ENCODE peak calls at places on chromosomes 16 and 17, in eight cellular contexts. One of them, this sample, is unnamed. For H3K4me1, the result is how much of the 10 kb centered on the place peaks cover.

GRCh38 chr17:18318122-18318521 is 3.0 kb downstream of the SMCR8 start:
- DNase-seq in colonic mucosa: no peak
- DNase-seq in fibroblast of lung: no peak
- DNase-seq in breast epithelium: no peak
- DNase-seq in OCI-LY7: no peak
- DNase-seq in K562: no peak
- DNase-seq in H1: no peak
- DNase-seq in HCT116: no peak
- DNase-seq in this sample: no peak

GRCh38 chr17:54455251-54455868 is 445.3 kb upstream of the TOM1L1 start:
- DNase-seq in HCT116: no peak
- DNase-seq in breast epithelium: no peak
- DNase-seq in fibroblast of lung: no peak
- DNase-seq in OCI-LY7: peak
- DNase-seq in H1: no peak
- DNase-seq in K562: no peak
- DNase-seq in colonic mucosa: no peak
- DNase-seq in this sample: no peak

GRCh38 chr16:74813109-74813641 is 38.6 kb upstream of the FA2H start:
- DNase-seq in K562: peak
- DNase-seq in OCI-LY7: peak
- DNase-seq in fibroblast of lung: peak
- DNase-seq in breast epithelium: peak
- DNase-seq in HCT116: peak
- DNase-seq in colonic mucosa: peak
- DNase-seq in H1: peak
- DNase-seq in this sample: peak

GRCh38 chr17:81966343-81967243 is 5.6 kb upstream of the NOTUM start:
- DNase-seq in K562: no peak
- DNase-seq in breast epithelium: no peak
- DNase-seq in H1: no peak
- DNase-seq in HCT116: no peak
- DNase-seq in colonic mucosa: peak
- DNase-seq in OCI-LY7: peak
- DNase-seq in fibroblast of lung: no peak
- DNase-seq in this sample: no peak

GRCh38 chr17:78252111-78252634 is 20.7 kb downstream of the TMEM235 start:
- DNase-seq in breast epithelium: no peak
- DNase-seq in K562: no peak
- DNase-seq in OCI-LY7: peak
- DNase-seq in fibroblast of lung: no peak
- DNase-seq in colonic mucosa: peak
- DNase-seq in H1: no peak
- DNase-seq in HCT116: no peak
- DNase-seq in this sample: no peak

GRCh38 chr17:36675250-36675649 is 73.9 kb downstream of the MRM1 start:
- DNase-seq in fibroblast of lung: no peak
- DNase-seq in H1: no peak
- DNase-seq in breast epithelium: no peak
- DNase-seq in K562: no peak
- DNase-seq in colonic mucosa: no peak
- DNase-seq in OCI-LY7: no peak
- DNase-seq in HCT116: no peak
- DNase-seq in this sample: no peak

GRCh38 chr17:61335845-61336655 is 63.6 kb upstream of the TBX2 start:
- DNase-seq in OCI-LY7: no peak
- DNase-seq in H1: no peak
- DNase-seq in HCT116: no peak
- DNase-seq in fibroblast of lung: peak
- DNase-seq in K562: no peak
- DNase-seq in breast epithelium: no peak
- DNase-seq in colonic mucosa: peak
- DNase-seq in this sample: no peak

GRCh38 chr17:40157972-40158371 is 17.6 kb downstream of the CASC3 start:
- DNase-seq in HCT116: no peak
- DNase-seq in breast epithelium: no peak
- DNase-seq in colonic mucosa: no peak
- DNase-seq in OCI-LY7: no peak
- DNase-seq in H1: no peak
- DNase-seq in K562: no peak
- DNase-seq in fibroblast of lung: no peak
- DNase-seq in this sample: no peak

GRCh38 chr17:39507511-39507910 is 46.2 kb downstream of the CDK12 start:
- DNase-seq in colonic mucosa: no peak
- DNase-seq in K562: no peak
- DNase-seq in breast epithelium: no peak
- DNase-seq in HCT116: no peak
- DNase-seq in fibroblast of lung: no peak
- DNase-seq in H1: no peak
- DNase-seq in OCI-LY7: no peak
- DNase-seq in this sample: no peak

GRCh38 chr16:732936-733335 is 6.0 kb downstream of the HAGHL start:
- DNase-seq in colonic mucosa: no peak
- DNase-seq in fibroblast of lung: peak
- DNase-seq in H1: no peak
- DNase-seq in K562: no peak
- DNase-seq in breast epithelium: no peak
- DNase-seq in HCT116: no peak
- DNase-seq in OCI-LY7: no peak
- DNase-seq in this sample: no peak
- TF ChIP-seq CTCF in colonic mucosa: no peak
- TF ChIP-seq CTCF in fibroblast of lung: no peak
- TF ChIP-seq CTCF in H1: peak
- TF ChIP-seq CTCF in K562: peak
- TF ChIP-seq CTCF in breast epithelium: no peak
- TF ChIP-seq CTCF in HCT116: peak
- TF ChIP-seq CTCF in OCI-LY7: peak
- TF ChIP-seq CTCF in this sample: no peak

DNA sequence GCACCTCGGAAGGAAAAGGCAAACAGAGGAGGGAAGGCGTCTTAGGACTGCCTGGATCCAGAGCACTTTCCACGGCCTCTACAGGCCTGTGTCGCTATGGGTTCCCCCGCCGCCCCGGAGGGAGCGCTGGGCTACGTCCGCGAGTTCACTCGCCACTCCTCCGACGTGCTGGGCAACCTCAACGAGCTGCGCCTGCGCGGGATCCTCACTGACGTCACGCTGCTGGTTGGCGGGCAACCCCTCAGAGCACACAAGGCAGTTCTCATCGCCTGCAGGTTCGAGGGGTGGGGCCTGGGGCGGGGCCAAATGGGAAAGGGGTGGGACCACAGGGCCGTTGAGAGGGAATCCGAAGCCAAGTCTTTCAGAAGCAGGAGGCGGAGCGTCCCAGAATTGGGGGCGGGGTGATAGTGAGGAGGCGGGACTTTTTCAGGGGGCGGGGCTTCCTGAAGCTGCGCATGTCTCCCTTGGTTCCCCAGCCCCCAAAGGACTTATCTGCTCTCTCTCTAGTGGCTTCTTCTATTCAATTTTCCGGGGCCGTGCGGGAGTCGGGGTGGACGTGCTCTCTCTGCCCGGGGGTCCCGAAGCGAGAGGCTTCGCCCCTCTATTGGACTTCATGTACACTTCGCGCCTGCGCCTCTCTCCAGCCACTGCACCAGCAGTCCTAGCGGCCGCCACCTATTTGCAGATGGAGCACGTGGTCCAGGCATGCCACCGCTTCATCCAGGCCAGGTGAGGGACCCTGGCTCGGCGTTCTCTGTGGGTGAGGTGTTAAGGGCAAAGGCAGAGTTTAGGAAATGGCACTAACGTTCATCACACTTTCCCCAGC is 939 bp downstream of the BCL6B start:
- DNase-seq in breast epithelium: peak
- DNase-seq in colonic mucosa: peak
- DNase-seq in HCT116: peak
- DNase-seq in K562: peak
- DNase-seq in OCI-LY7: peak
- DNase-seq in H1: peak
- DNase-seq in fibroblast of lung: peak
- DNase-seq in this sample: peak
- H3K4me3 ChIP-seq in breast epithelium: peak
- H3K4me3 ChIP-seq in colonic mucosa: peak
- H3K4me3 ChIP-seq in HCT116: peak
- H3K4me3 ChIP-seq in K562: peak
- H3K4me3 ChIP-seq in OCI-LY7: no peak
- H3K4me3 ChIP-seq in H1: peak
- H3K4me3 ChIP-seq in fibroblast of lung: peak
- H3K4me3 ChIP-seq in this sample: no peak

GRCh38 chr17:75341784-75342183 is 52.6 kb upstream of the SLC25A19 start:
- DNase-seq in K562: no peak
- DNase-seq in HCT116: no peak
- DNase-seq in breast epithelium: no peak
- DNase-seq in fibroblast of lung: no peak
- DNase-seq in H1: no peak
- DNase-seq in colonic mucosa: no peak
- DNase-seq in OCI-LY7: no peak
- DNase-seq in this sample: no peak
- H3K4me1 ChIP-seq in K562: half or more
- H3K4me1 ChIP-seq in HCT116: under half
- H3K4me1 ChIP-seq in breast epithelium: under half
- H3K4me1 ChIP-seq in fibroblast of lung: under half
- H3K4me1 ChIP-seq in H1: under half
- H3K4me1 ChIP-seq in colonic mucosa: under half
- H3K4me1 ChIP-seq in OCI-LY7: half or more
- H3K4me1 ChIP-seq in this sample: under half

DNA sequence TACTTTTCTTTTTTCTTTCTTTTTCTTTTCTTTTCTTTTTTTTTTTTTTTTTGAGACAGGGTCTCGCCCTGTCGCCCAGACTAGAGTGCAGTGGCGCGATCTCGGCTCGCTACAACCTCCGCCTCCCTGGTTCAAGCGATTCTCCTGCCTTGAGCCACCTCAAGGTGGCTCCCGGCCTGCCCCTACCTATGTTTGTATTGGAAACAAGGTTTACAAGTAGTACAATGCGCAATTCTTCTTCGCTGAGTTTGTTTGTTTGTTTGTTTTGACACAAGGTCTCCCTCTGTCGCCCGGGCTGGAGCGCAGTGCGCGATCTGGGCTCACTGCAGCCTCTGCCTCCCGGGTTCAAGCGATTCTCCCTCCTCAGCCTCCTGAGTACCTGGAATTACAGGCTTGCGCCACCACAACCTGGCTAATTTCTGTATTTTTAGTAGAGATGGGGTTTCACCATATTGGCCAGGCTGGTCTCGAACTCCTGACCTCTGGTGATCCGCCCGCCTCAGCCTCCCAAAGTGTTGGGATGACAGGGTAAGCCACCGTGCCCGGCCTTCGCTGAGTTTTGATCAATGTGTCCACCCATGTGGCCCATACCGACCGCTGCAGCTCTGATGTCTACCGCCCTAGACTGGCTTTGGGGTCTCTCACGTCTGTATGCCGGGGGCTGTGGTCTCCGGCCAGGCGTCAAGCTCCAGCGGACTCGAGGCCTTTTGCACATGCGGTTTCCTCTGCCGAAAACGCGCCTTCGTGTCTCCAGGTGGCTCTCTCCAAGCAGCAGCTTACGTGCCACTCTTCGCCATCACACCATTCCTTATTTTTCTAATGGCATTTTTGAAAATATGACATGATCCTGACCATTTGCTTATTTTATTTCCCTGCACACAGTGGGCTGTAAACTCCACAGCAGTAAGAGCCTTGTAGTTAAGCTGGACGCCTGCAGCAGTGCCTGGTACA is 1.1 kb upstream of the YBX2 start:
- DNase-seq in H1: no peak
- DNase-seq in fibroblast of lung: no peak
- DNase-seq in HCT116: no peak
- DNase-seq in K562: no peak
- DNase-seq in breast epithelium: no peak
- DNase-seq in colonic mucosa: peak
- DNase-seq in OCI-LY7: peak
- DNase-seq in this sample: no peak
- TF ChIP-seq CTCF in H1: no peak
- TF ChIP-seq CTCF in fibroblast of lung: no peak
- TF ChIP-seq CTCF in HCT116: no peak
- TF ChIP-seq CTCF in K562: no peak
- TF ChIP-seq CTCF in breast epithelium: no peak
- TF ChIP-seq CTCF in colonic mucosa: no peak
- TF ChIP-seq CTCF in OCI-LY7: peak
- TF ChIP-seq CTCF in this sample: no peak

GRCh38 chr17:29291163-29291752 is 2.7 kb downstream of the NUFIP2 start:
- DNase-seq in K562: no peak
- DNase-seq in OCI-LY7: peak
- DNase-seq in colonic mucosa: peak
- DNase-seq in breast epithelium: no peak
- DNase-seq in H1: no peak
- DNase-seq in fibroblast of lung: peak
- DNase-seq in HCT116: peak
- DNase-seq in this sample: no peak
- H3K4me3 ChIP-seq in K562: peak
- H3K4me3 ChIP-seq in OCI-LY7: peak
- H3K4me3 ChIP-seq in colonic mucosa: peak
- H3K4me3 ChIP-seq in breast epithelium: peak
- H3K4me3 ChIP-seq in H1: peak
- H3K4me3 ChIP-seq in fibroblast of lung: peak
- H3K4me3 ChIP-seq in HCT116: peak
- H3K4me3 ChIP-seq in this sample: peak

GRCh38 chr16:57069635-57070350 is 22.6 kb upstream of the CPNE2 start:
- DNase-seq in H1: no peak
- DNase-seq in fibroblast of lung: no peak
- DNase-seq in breast epithelium: no peak
- DNase-seq in K562: no peak
- DNase-seq in HCT116: no peak
- DNase-seq in colonic mucosa: no peak
- DNase-seq in OCI-LY7: no peak
- DNase-seq in this sample: no peak
- H3K4me1 ChIP-seq in H1: under half
- H3K4me1 ChIP-seq in fibroblast of lung: under half
- H3K4me1 ChIP-seq in breast epithelium: under half
- H3K4me1 ChIP-seq in K562: under half
- H3K4me1 ChIP-seq in HCT116: under half
- H3K4me1 ChIP-seq in colonic mucosa: under half
- H3K4me1 ChIP-seq in OCI-LY7: under half
- H3K4me1 ChIP-seq in this sample: under half